ENCODE peak calls at places on chromosomes 7 and 10, in five cellular contexts. One of them, this sample, is unnamed.

GRCh38 chr10:86362566-86363183 is 3.9 kb downstream of the GRID1 start:
- DNase-seq in natural killer cell: no peak
- DNase-seq in ELR: no peak
- DNase-seq in lower lobe of right lung: no peak
- DNase-seq in stimulated activated CD4-positive, alpha-beta T cell treated with anti-CD3 and anti-CD28 coated beads, Interleukin-12 subunit alpha, Interleukin-12 subunit beta, amount 100 ng/mL, for 4 hours: no peak
- DNase-seq in this sample: no peak

GRCh38 chr7:134690614-134691504 is 44.2 kb downstream of the BPGM start:
- DNase-seq in lower lobe of right lung: no peak
- DNase-seq in natural killer cell: no peak
- DNase-seq in stimulated activated CD4-positive, alpha-beta T cell treated with anti-CD3 and anti-CD28 coated beads, Interleukin-12 subunit alpha, Interleukin-12 subunit beta, amount 100 ng/mL, for 4 hours: no peak
- DNase-seq in ELR: no peak
- DNase-seq in this sample: peak; percentile 80

GRCh38 chr10:77463967-77464745 is 173.5 kb downstream of the KCNMA1 start:
- DNase-seq in lower lobe of right lung: no peak
- DNase-seq in natural killer cell: no peak
- DNase-seq in ELR: peak; percentile 52
- DNase-seq in stimulated activated CD4-positive, alpha-beta T cell treated with anti-CD3 and anti-CD28 coated beads, Interleukin-12 subunit alpha, Interleukin-12 subunit beta, amount 100 ng/mL, for 4 hours: no peak
- DNase-seq in this sample: no peak

GRCh38 chr7:123772652-123773051 is 23.8 kb upstream of the WASL start:
- DNase-seq in natural killer cell: no peak
- DNase-seq in stimulated activated CD4-positive, alpha-beta T cell treated with anti-CD3 and anti-CD28 coated beads, Interleukin-12 subunit alpha, Interleukin-12 subunit beta, amount 100 ng/mL, for 4 hours: no peak
- DNase-seq in ELR: no peak
- DNase-seq in lower lobe of right lung: no peak
- DNase-seq in this sample: peak; percentile 10

GRCh38 chr10:63281967-63282366 is 148.8 kb downstream of the NRBF2 start:
- DNase-seq in natural killer cell: no peak
- DNase-seq in stimulated activated CD4-positive, alpha-beta T cell treated with anti-CD3 and anti-CD28 coated beads, Interleukin-12 subunit alpha, Interleukin-12 subunit beta, amount 100 ng/mL, for 4 hours: no peak
- DNase-seq in ELR: no peak
- DNase-seq in lower lobe of right lung: no peak
- DNase-seq in this sample: no peak

GRCh38 chr10:63767512-63767911 is 246.3 kb downstream of the REEP3 start:
- DNase-seq in stimulated activated CD4-positive, alpha-beta T cell treated with anti-CD3 and anti-CD28 coated beads, Interleukin-12 subunit alpha, Interleukin-12 subunit beta, amount 100 ng/mL, for 4 hours: no peak
- DNase-seq in natural killer cell: no peak
- DNase-seq in ELR: peak; percentile 57
- DNase-seq in lower lobe of right lung: no peak
- DNase-seq in this sample: peak; percentile 38

GRCh38 chr10:102880256-102880655 is 11.0 kb downstream of the AS3MT start:
- DNase-seq in stimulated activated CD4-positive, alpha-beta T cell treated with anti-CD3 and anti-CD28 coated beads, Interleukin-12 subunit alpha, Interleukin-12 subunit beta, amount 100 ng/mL, for 4 hours: no peak
- DNase-seq in lower lobe of right lung: no peak
- DNase-seq in natural killer cell: no peak
- DNase-seq in ELR: no peak
- DNase-seq in this sample: no peak

GRCh38 chr7:151010307-151011096 is 13.8 kb downstream of the ATG9B start:
- DNase-seq in ELR: no peak
- DNase-seq in lower lobe of right lung: no peak
- DNase-seq in natural killer cell: peak; percentile 43
- DNase-seq in stimulated activated CD4-positive, alpha-beta T cell treated with anti-CD3 and anti-CD28 coated beads, Interleukin-12 subunit alpha, Interleukin-12 subunit beta, amount 100 ng/mL, for 4 hours: no peak
- DNase-seq in this sample: no peak

GRCh38 chr10:128052696-128053095 is 73.5 kb downstream of the MKI67 start:
- DNase-seq in lower lobe of right lung: no peak
- DNase-seq in natural killer cell: no peak
- DNase-seq in stimulated activated CD4-positive, alpha-beta T cell treated with anti-CD3 and anti-CD28 coated beads, Interleukin-12 subunit alpha, Interleukin-12 subunit beta, amount 100 ng/mL, for 4 hours: no peak
- DNase-seq in ELR: no peak
- DNase-seq in this sample: no peak

GRCh38 chr10:70528726-70529362 is 50.3 kb downstream of the PALD1 start:
- DNase-seq in natural killer cell: no peak
- DNase-seq in lower lobe of right lung: no peak
- DNase-seq in stimulated activated CD4-positive, alpha-beta T cell treated with anti-CD3 and anti-CD28 coated beads, Interleukin-12 subunit alpha, Interleukin-12 subunit beta, amount 100 ng/mL, for 4 hours: no peak
- DNase-seq in ELR: peak; percentile 78
- DNase-seq in this sample: peak; percentile 45

This sample was measured in foreskin melanocyte.